ENCODE peak calls at places on chromosomes 12 and 14, in eight cellular contexts. F is IMR-90, K is lower lobe of right lung, O is heart right ventricle, T is HepG2, V is fibroblast of the aortic adventitia, H is fibroblast of lung, C is foreskin fibroblast. P is an unnamed sample.

GRCh38 chr12:121023799-121024198 is 7.5 kb upstream of the C12orf43 start:
- DNase-seq in F (no peak), C (no peak), T (peak), H (no peak), O (no peak), K (peak), V (no peak), P (no peak)

GRCh38 chr14:64715628-64716412 is 11.6 kb downstream of the PLEKHG3 start:
- DNase-seq in T (no peak), K (no peak), O (no peak), F (no peak), H (peak), V (no peak), C (no peak), P (no peak)

GRCh38 chr12:110501378-110501721 is 561 bp downstream of the VPS29 start:
- DNase-seq in V (peak), H (peak), O (no peak), C (peak), F (peak), T (peak), K (no peak), P (peak)

GRCh38 chr12:130117256-130117655 is 45.0 kb upstream of the FZD10 start:
- DNase-seq in O (no peak), C (no peak), K (no peak), H (no peak), V (no peak), T (no peak), F (no peak), P (no peak)

GRCh38 chr12:112800183-112800582 is 8.6 kb downstream of the RPH3A start:
- DNase-seq in O (no peak), H (no peak), T (no peak), F (no peak), V (no peak), C (no peak), K (no peak), P (no peak)

GRCh38 chr12:9372202-9372601 is 164.0 kb upstream of the PZP start:
- DNase-seq in K (no peak), O (no peak), V (no peak), F (peak), C (no peak), T (peak), H (no peak), P (peak)

GRCh38 chr12:81809113-81809777 is 50.1 kb upstream of the PPFIA2 start:
- DNase-seq in K (no peak), O (no peak), C (no peak), H (no peak), T (no peak), F (no peak), V (no peak), P (no peak)

GRCh38 chr12:117331691-117332090 is 29.7 kb downstream of the NOS1 start:
- DNase-seq in T (peak), H (no peak), C (no peak), O (no peak), V (no peak), K (no peak), F (no peak), P (no peak)

GRCh38 chr12:68587448-68587873 is 23.2 kb upstream of the RAP1B start:
- DNase-seq in V (no peak), H (peak), O (no peak), C (no peak), K (no peak), T (no peak), F (no peak), P (no peak)

GRCh38 chr12:100794441-100795192 is at the start of gene ANO4:
- DNase-seq in H (peak), F (peak), C (peak), K (no peak), T (no peak), O (no peak), V (peak), P (no peak)

GRCh38 chr12:10196210-10196609 is 16.5 kb upstream of the GABARAPL1 start:
- DNase-seq in F (no peak), C (no peak), H (no peak), V (no peak), T (no peak), K (no peak), O (no peak), P (no peak)

GRCh38 chr12:130049666-130050065 is 112.6 kb upstream of the FZD10 start:
- DNase-seq in F (no peak), H (no peak), T (no peak), V (no peak), C (no peak), O (no peak), K (no peak), P (no peak)

GRCh38 chr12:132582058-132582420 is 28.3 kb downstream of the LRCOL1 start:
- DNase-seq in F (no peak), K (no peak), O (peak), T (no peak), C (no peak), V (no peak), H (no peak), P (no peak)

GRCh38 chr14:22313172-22313801 is 275.7 kb downstream of the DAD1 start:
- DNase-seq in H (peak), F (peak), O (no peak), V (peak), K (no peak), T (no peak), C (no peak), P (peak)

GRCh38 chr12:117342682-117343081 is 18.7 kb downstream of the NOS1 start:
- DNase-seq in V (no peak), K (no peak), T (no peak), C (no peak), O (no peak), F (no peak), H (no peak), P (no peak)

GRCh38 chr12:106249411-106250135 is 1.8 kb upstream of the CKAP4 start:
- DNase-seq in K (no peak), T (no peak), H (no peak), O (no peak), V (no peak), F (no peak), C (no peak), P (no peak)

GRCh38 chr12:116037941-116038837 is 239.3 kb downstream of the MED13L start:
- DNase-seq in K (no peak), T (no peak), O (no peak), F (peak), H (peak), C (no peak), V (peak), P (peak)

DNA sequence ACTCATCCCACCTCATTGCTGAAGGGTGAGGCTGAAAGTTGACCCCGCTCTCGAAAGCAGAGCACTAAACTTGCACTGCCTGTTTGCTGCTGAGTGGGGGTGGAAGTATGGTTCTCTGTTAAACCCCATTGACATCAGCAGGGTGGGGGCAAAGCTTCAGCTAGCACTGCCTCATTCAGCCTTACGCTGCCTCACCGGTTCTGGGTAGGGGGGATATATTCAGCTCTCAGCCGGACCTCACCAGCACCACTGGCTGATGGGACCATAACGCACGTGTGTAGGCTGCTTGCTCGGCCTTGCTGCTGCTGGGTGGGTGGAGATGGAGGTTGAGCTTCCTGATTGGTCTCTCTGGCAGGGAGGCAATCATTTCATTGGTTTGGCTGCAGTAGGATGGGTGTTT is 265.7 kb upstream of the RTL1 start:
- DNase-seq in H (no peak), C (no peak), V (no peak), T (no peak), K (no peak), F (no peak), O (no peak), P (no peak)
- H3K4me3 ChIP-seq in H (no peak), C (no peak), V (no peak), T (no peak), K (no peak), F (no peak), O (no peak), P (no peak)

GRCh38 chr12:13924286-13924685 is 57.1 kb downstream of the GRIN2B start:
- DNase-seq in O (no peak), T (no peak), C (no peak), V (no peak), F (no peak), H (no peak), K (no peak), P (no peak)
- H3K4me3 ChIP-seq in O (no peak), T (no peak), C (no peak), V (no peak), F (no peak), H (no peak), K (no peak), P (no peak)

DNA sequence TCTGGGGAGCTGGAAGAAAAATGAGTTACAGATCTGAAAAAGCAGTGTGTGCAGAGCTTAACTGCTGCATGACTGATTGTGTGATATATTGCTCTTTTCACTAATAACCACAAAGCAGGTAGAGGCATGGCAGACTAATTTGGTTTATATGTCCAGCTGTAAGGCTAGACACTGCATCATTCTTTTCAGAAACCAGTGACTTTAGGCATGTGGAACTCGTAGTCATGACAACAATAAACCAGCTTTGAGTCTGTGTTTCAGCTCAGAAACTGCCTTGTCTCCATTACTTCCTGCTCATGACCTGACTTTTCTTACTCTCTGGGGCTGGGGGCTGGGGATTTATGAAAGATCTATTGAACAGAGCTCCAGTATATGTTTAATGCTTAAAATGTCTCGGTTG is 146.8 kb upstream of the LRIG3 start:
- DNase-seq in F (peak), O (no peak), V (peak), C (no peak), H (peak), K (no peak), T (no peak), P (peak)
- H3K4me3 ChIP-seq in F (no peak), O (no peak), V (no peak), C (no peak), H (no peak), K (no peak), T (no peak), P (no peak)

DNA sequence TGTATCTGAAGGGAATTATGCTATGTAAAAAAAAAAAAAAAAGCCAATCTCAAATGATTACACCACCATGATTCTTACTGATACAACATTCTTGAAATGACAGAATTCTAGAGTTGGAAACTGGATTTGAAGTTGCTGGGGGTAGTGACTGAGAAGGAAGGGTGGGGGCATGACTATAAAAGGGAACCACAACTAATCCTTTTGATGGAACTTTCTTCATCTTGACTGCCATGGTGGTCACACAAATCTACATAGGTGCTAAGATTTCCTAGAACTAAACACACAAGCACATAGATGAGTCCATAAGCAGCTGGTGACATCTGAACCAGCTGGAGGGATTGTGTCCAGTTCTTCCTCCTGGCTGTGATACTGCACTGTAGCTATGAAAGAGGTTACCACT is 51.4 kb downstream of the CLMN start:
- DNase-seq in O (no peak), T (no peak), H (no peak), K (no peak), V (no peak), C (no peak), F (no peak), P (no peak)
- H3K4me3 ChIP-seq in O (no peak), T (no peak), H (no peak), K (no peak), V (no peak), C (no peak), F (no peak), P (no peak)

GRCh38 chr12:3282271-3282670 is 205.1 kb downstream of the TSPAN9 start:
- DNase-seq in K (no peak), F (no peak), H (no peak), V (no peak), O (no peak), C (no peak), T (no peak), P (no peak)

GRCh38 chr12:3281588-3282150 is 204.5 kb downstream of the TSPAN9 start:
- DNase-seq in O (no peak), F (no peak), V (no peak), C (no peak), K (no peak), H (no peak), T (no peak), P (no peak)

GRCh38 chr12:3280967-3281366 is 203.8 kb downstream of the TSPAN9 start:
- DNase-seq in T (no peak), V (no peak), H (no peak), F (no peak), O (no peak), K (no peak), C (no peak), P (no peak)

GRCh38 chr12:3284411-3284810 is 206.6 kb upstream of the PRMT8 start:
- DNase-seq in V (no peak), T (no peak), F (no peak), K (no peak), C (no peak), H (no peak), O (no peak), P (no peak)

DNA sequence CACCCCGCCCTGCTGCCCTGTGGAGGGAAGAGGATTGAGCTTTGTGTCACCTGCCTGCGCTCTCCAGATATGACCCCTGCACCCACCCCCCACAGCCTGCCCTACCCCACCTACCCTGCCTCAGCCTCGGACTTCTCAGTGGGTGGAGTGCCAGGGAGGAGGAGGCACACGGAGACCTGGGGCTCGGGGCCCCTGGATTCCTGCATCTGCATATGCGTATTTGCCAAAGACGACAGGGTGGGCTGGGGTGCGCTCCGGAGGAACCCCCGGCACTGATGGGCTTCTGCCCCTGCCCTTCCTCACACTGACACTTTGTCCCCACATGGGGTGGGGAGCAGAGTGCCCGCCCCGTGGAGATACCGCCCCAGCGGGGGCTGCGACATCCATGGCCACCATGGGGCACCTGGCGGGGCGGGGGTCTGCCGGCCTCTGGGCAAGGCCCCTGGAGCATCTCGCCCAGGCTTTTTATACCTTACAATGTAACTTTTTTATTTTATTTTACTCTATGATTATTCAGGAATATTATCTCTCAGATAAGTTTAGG is 206.0 kb downstream of the TSPAN9 start:
- DNase-seq in C (no peak), O (no peak), K (no peak), F (no peak), T (no peak), V (no peak), H (no peak), P (no peak)
- H3K4me3 ChIP-seq in C (no peak), O (no peak), K (no peak), F (no peak), T (no peak), V (no peak), H (no peak), P (no peak)

DNA sequence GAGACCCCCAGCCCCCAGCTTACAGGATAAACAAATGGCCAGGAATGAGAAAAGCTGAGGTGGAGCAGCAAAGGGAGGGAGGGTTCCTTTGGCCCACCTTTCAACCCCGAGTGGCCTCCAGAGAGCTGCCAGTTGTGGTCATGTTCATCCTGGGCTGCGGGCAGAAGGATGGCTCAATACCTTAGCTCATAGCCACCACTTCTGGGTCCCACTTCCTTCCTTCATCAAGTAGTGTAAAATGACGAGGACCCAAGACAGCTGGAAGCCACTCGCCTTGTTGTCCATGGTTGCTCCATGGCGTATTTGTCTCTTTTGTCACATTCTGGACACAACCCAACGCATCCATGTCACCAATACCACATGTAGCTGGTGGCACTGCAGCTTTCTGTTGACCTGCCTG is 24.2 kb downstream of the CRACR2A start:
- DNase-seq in T (no peak), C (no peak), H (no peak), K (peak), O (no peak), V (no peak), F (no peak), P (no peak)
- H3K4me3 ChIP-seq in T (no peak), C (no peak), H (no peak), K (no peak), O (no peak), V (no peak), F (no peak), P (no peak)

GRCh38 chr14:106850913-106851825 is 1324.8 kb downstream of the TMEM121 start:
- DNase-seq in C (no peak), K (no peak), O (no peak), H (no peak), F (no peak), V (no peak), T (no peak), P (no peak)
- H3K4me3 ChIP-seq in C (no peak), K (no peak), O (no peak), H (no peak), F (no peak), V (no peak), T (no peak), P (no peak)

GRCh38 chr12:95805864-95806669 is 15.5 kb upstream of the NTN4 start:
- DNase-seq in H (peak), O (no peak), V (peak), F (peak), K (no peak), C (peak), T (no peak), P (peak)

GRCh38 chr12:95808146-95808545 is 17.6 kb upstream of the NTN4 start:
- DNase-seq in V (no peak), H (no peak), K (no peak), T (no peak), O (no peak), F (no peak), C (no peak), P (no peak)

GRCh38 chr12:95803817-95804216 is 13.3 kb upstream of the NTN4 start:
- DNase-seq in C (no peak), H (no peak), T (no peak), F (no peak), O (no peak), V (no peak), K (no peak), P (no peak)

GRCh38 chr12:95804296-95804695 is 13.7 kb upstream of the NTN4 start:
- DNase-seq in V (no peak), T (no peak), F (no peak), H (no peak), C (no peak), O (no peak), K (no peak), P (no peak)

DNA sequence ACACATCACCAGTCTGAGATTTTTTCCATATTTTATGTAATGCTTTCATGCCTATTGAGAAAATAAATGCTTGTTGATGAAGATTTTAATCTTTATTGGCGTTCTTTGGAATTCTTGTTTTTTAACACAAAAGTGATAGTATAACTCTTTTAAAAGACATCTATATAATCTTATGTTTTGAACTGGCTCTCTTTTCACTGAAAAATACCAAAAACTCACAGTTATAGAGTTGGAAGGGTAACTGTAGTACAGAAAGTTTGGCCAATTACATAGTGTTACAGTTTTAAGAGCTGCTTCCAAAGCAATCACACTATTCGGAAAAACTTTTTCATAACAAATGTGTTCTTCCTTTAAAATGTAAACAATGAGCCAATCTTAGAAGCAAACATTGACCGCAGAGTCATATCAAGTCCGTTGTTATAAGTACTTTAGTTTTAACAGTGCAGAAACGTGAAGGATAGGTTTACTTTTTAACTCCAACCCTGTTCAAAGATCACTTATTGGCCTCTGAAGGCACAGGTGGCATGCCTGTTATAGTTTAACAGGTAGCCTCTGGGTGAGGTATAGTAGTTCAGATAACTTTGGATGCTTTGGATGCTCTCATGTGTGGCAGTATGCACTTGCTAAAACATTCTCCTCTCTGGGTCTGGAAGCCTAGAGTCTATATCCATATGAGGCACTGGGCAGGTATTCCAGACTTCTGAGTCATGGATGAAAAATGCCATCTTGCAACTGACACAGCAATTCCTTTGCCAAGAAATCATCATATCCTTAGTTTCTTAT is 12.1 kb upstream of the NTN4 start:
- DNase-seq in K (no peak), V (peak), T (peak), F (peak), H (peak), O (no peak), C (peak), P (peak)
- H3K4me3 ChIP-seq in K (no peak), V (no peak), T (peak), F (no peak), H (no peak), O (no peak), C (no peak), P (no peak)

P was measured in fibroblast of mammary gland.